ENCODE peak calls at places on chromosomes 3 and 15, in ten cellular contexts. H is kidney, D is HepG2, J is BE2C, Z is EL, K is germinal center, E is NCI-H774, W is NCI-H1092 treated with DMSO at 0.1 percent for 48 hours, Y is cardiac muscle cell, F is NCI-H1105. C is an unnamed sample.

GRCh38 chr15:69011641-69012040 is 2.9 kb upstream of the NOX5 start:
- DNase-seq in H (no peak), D (no peak), J (no peak), Z (no peak), K (no peak), E (no peak), W (no peak), Y (no peak), F (no peak), C (no peak)

GRCh38 chr15:84878504-84878903 is 6.0 kb upstream of the SLC28A1 start:
- DNase-seq in H (no peak), D (peak), J (peak), Z (peak), K (peak), E (peak), W (peak), Y (peak), F (peak), C (peak)

GRCh38 chr3:112327371-112327951 is 5.5 kb upstream of the CD200 start:
- DNase-seq in H (no peak), D (peak), J (peak), Z (peak), K (peak), E (no peak), W (peak), Y (peak), F (peak), C (no peak)

GRCh38 chr3:49939858-49940666 is at the start of gene RBM6:
- DNase-seq in H (peak), D (peak), J (peak), Z (peak), K (peak), E (peak), W (peak), Y (peak), F (peak), C (peak)

GRCh38 chr3:129942296-129942695 is 32.2 kb upstream of the TRH start:
- DNase-seq in H (no peak), D (peak), J (peak), Z (peak), K (peak), E (peak), W (peak), Y (peak), F (peak), C (peak)

GRCh38 chr3:175207361-175207760 is 348.2 kb downstream of the NAALADL2 start:
- DNase-seq in H (no peak), D (no peak), J (no peak), Z (peak), K (no peak), E (no peak), W (no peak), Y (no peak), F (no peak), C (no peak)

GRCh38 chr15:101810905-101811304 is 1.1 kb upstream of the OR4F15 start:
- DNase-seq in H (no peak), D (no peak), J (no peak), Z (no peak), K (no peak), E (no peak), W (no peak), Y (no peak), F (no peak), C (no peak)

GRCh38 chr3:37910666-37911400 is 49.2 kb downstream of the CTDSPL start:
- DNase-seq in H (no peak), D (no peak), J (no peak), Z (no peak), K (no peak), E (no peak), W (no peak), Y (no peak), F (no peak), C (no peak)

GRCh38 chr15:71291723-71292122 is 176.5 kb downstream of the THSD4 start:
- DNase-seq in H (no peak), D (no peak), J (no peak), Z (no peak), K (no peak), E (no peak), W (no peak), Y (no peak), F (no peak), C (no peak)

GRCh38 chr3:13887746-13888300 is 8.0 kb upstream of the WNT7A start:
- DNase-seq in H (no peak), D (no peak), J (no peak), Z (no peak), K (no peak), E (no peak), W (no peak), Y (no peak), F (no peak), C (peak)

GRCh38 chr3:162274070-162274469 is 777.5 kb downstream of the OTOL1 start:
- DNase-seq in H (no peak), D (no peak), J (no peak), Z (no peak), K (no peak), E (no peak), W (no peak), Y (no peak), F (no peak), C (no peak)

GRCh38 chr3:194204036-194204792 is 68.3 kb downstream of the HES1 start:
- DNase-seq in H (peak), D (no peak), J (no peak), Z (no peak), K (peak), E (peak), W (peak), Y (no peak), F (peak), C (no peak)

GRCh38 chr15:73688455-73688854 is 4.3 kb downstream of the CD276 start:
- DNase-seq in H (no peak), D (no peak), J (peak), Z (peak), K (no peak), E (no peak), W (no peak), Y (peak), F (no peak), C (no peak)

GRCh38 chr3:53027254-53027844 is 18.5 kb downstream of the SFMBT1 start:
- DNase-seq in H (no peak), D (no peak), J (no peak), Z (peak), K (no peak), E (no peak), W (no peak), Y (no peak), F (no peak), C (no peak)

GRCh38 chr3:188956839-188957489 is 214.8 kb upstream of the TPRG1 start:
- DNase-seq in H (no peak), D (peak), J (no peak), Z (peak), K (no peak), E (peak), W (peak), Y (peak), F (peak), C (no peak)

GRCh38 chr3:27985369-27986035 is 255.9 kb upstream of the CMC1 start:
- DNase-seq in H (no peak), D (no peak), J (no peak), Z (peak), K (no peak), E (no peak), W (no peak), Y (no peak), F (no peak), C (no peak)

GRCh38 chr3:14224895-14225294 is 46.3 kb downstream of the LSM3 start:
- DNase-seq in H (no peak), D (no peak), J (no peak), Z (peak), K (no peak), E (no peak), W (no peak), Y (peak), F (no peak), C (no peak)

GRCh38 chr15:37638139-37638538 is 296.3 kb upstream of the TMCO5A start:
- DNase-seq in H (no peak), D (no peak), J (no peak), Z (no peak), K (no peak), E (no peak), W (no peak), Y (no peak), F (no peak), C (no peak)

GRCh38 chr3:63976862-63977180 is 46.5 kb downstream of the PSMD6 start:
- DNase-seq in H (no peak), D (no peak), J (no peak), Z (no peak), K (no peak), E (no peak), W (no peak), Y (no peak), F (no peak), C (no peak)

GRCh38 chr15:53246404-53246803 is 456.3 kb upstream of the ONECUT1 start:
- DNase-seq in H (no peak), D (no peak), J (no peak), Z (no peak), K (no peak), E (no peak), W (no peak), Y (no peak), F (no peak), C (no peak)

GRCh38 chr15:28191832-28192231 is 92.7 kb upstream of the OCA2 start:
- DNase-seq in H (peak), D (no peak), J (peak), Z (peak), K (no peak), E (no peak), W (peak), Y (peak), F (no peak), C (peak)

GRCh38 chr3:44648564-44649229 is at the start of gene ZNF35:
- DNase-seq in H (peak), D (no peak), J (peak), Z (peak), K (peak), E (peak), W (peak), Y (peak), F (peak), C (peak)

GRCh38 chr15:92394327-92395175 is 870 bp downstream of the ST8SIA2 start:
- DNase-seq in H (no peak), D (no peak), J (peak), Z (no peak), K (no peak), E (no peak), W (peak), Y (no peak), F (no peak), C (no peak)

GRCh38 chr3:183306798-183307671 is 54.0 kb downstream of the B3GNT5 start:
- DNase-seq in H (peak), D (no peak), J (no peak), Z (peak), K (peak), E (peak), W (no peak), Y (peak), F (no peak), C (peak)

GRCh38 chr3:152174876-152175575 is 93.7 kb upstream of the MBNL1 start:
- DNase-seq in H (no peak), D (no peak), J (no peak), Z (no peak), K (no peak), E (no peak), W (no peak), Y (no peak), F (no peak), C (no peak)

GRCh38 chr15:60299452-60300047 is 98.2 kb downstream of the ANXA2 start:
- DNase-seq in H (no peak), D (no peak), J (peak), Z (peak), K (no peak), E (peak), W (peak), Y (peak), F (peak), C (no peak)

GRCh38 chr15:99122831-99123705 is 18.2 kb downstream of the SYNM start:
- DNase-seq in H (peak), D (no peak), J (no peak), Z (no peak), K (no peak), E (no peak), W (no peak), Y (no peak), F (no peak), C (no peak)

C was measured in right atrium auricular region.